ENCODE peak calls at places on chromosome 4, in five cellular contexts. One of them, this sample, is unnamed.

GRCh38 chr4:14399919-14400706 is 602.2 kb upstream of the CPEB2 start:
- DNase-seq in HCT116: no peak
- DNase-seq in astrocyte: no peak
- DNase-seq in IMR-90: no peak
- DNase-seq in colonic mucosa: no peak
- DNase-seq in this sample: peak; percentile 14

GRCh38 chr4:67568820-67569219 is 10.3 kb downstream of the STAP1 start:
- DNase-seq in HCT116: no peak
- DNase-seq in astrocyte: peak; percentile 44
- DNase-seq in IMR-90: peak; percentile 4
- DNase-seq in colonic mucosa: no peak
- DNase-seq in this sample: peak; percentile 49

GRCh38 chr4:169024762-169025161 is 14.7 kb upstream of the CBR4 start:
- DNase-seq in HCT116: peak; percentile 15
- DNase-seq in astrocyte: peak; percentile 18
- DNase-seq in IMR-90: peak; percentile 59
- DNase-seq in colonic mucosa: no peak
- DNase-seq in this sample: peak; percentile 34

GRCh38 chr4:17762705-17763104 is 18.7 kb downstream of the FAM184B start:
- DNase-seq in HCT116: no peak
- DNase-seq in astrocyte: peak; percentile 24
- DNase-seq in IMR-90: peak; percentile 58
- DNase-seq in colonic mucosa: no peak
- DNase-seq in this sample: peak; percentile 67

GRCh38 chr4:52545099-52546069 is 113.7 kb downstream of the USP46 start:
- DNase-seq in HCT116: peak; percentile 52
- DNase-seq in astrocyte: peak; percentile 22
- DNase-seq in IMR-90: peak; percentile 65
- DNase-seq in colonic mucosa: peak; percentile 75
- DNase-seq in this sample: peak; percentile 49

GRCh38 chr4:61064636-61065035 is 135.5 kb upstream of the ADGRL3 start:
- DNase-seq in HCT116: no peak
- DNase-seq in astrocyte: no peak
- DNase-seq in IMR-90: no peak
- DNase-seq in colonic mucosa: no peak
- DNase-seq in this sample: no peak

GRCh38 chr4:99722006-99722405 is 64.4 kb upstream of the C4orf54 start:
- DNase-seq in HCT116: no peak
- DNase-seq in astrocyte: no peak
- DNase-seq in IMR-90: no peak
- DNase-seq in colonic mucosa: no peak
- DNase-seq in this sample: peak; percentile 28

GRCh38 chr4:21888195-21888976 is 60.2 kb downstream of the KCNIP4 start:
- DNase-seq in HCT116: no peak
- DNase-seq in astrocyte: peak; percentile 96
- DNase-seq in IMR-90: peak; percentile 93
- DNase-seq in colonic mucosa: no peak
- DNase-seq in this sample: peak; percentile 92

GRCh38 chr4:157265281-157265680 is 44.8 kb downstream of the GRIA2 start:
- DNase-seq in HCT116: peak; percentile 16
- DNase-seq in astrocyte: peak; percentile 31
- DNase-seq in IMR-90: no peak
- DNase-seq in colonic mucosa: no peak
- DNase-seq in this sample: peak; percentile 52

GRCh38 chr4:17166954-17167353 is 268.5 kb upstream of the LDB2 start:
- DNase-seq in HCT116: no peak
- DNase-seq in astrocyte: peak; percentile 46
- DNase-seq in IMR-90: no peak
- DNase-seq in colonic mucosa: no peak
- DNase-seq in this sample: no peak

GRCh38 chr4:179372746-179373145 is 1930.5 kb upstream of the AGA start:
- DNase-seq in HCT116: no peak
- DNase-seq in astrocyte: no peak
- DNase-seq in IMR-90: no peak
- DNase-seq in colonic mucosa: no peak
- DNase-seq in this sample: no peak

GRCh38 chr4:54625391-54625790 is 32.4 kb upstream of the KIT start:
- DNase-seq in HCT116: no peak
- DNase-seq in astrocyte: no peak
- DNase-seq in IMR-90: no peak
- DNase-seq in colonic mucosa: no peak
- DNase-seq in this sample: no peak

GRCh38 chr4:32025840-32026459 is 1305.8 kb downstream of the PCDH7 start:
- DNase-seq in HCT116: peak; percentile 74
- DNase-seq in astrocyte: peak; percentile 45
- DNase-seq in IMR-90: no peak
- DNase-seq in colonic mucosa: peak; percentile 21
- DNase-seq in this sample: peak; percentile 56

GRCh38 chr4:112923514-112923913 is 125.9 kb upstream of the ANK2 start:
- DNase-seq in HCT116: no peak
- DNase-seq in astrocyte: no peak
- DNase-seq in IMR-90: no peak
- DNase-seq in colonic mucosa: no peak
- DNase-seq in this sample: no peak

GRCh38 chr4:3775011-3775410 is 8.8 kb downstream of the ADRA2C start:
- DNase-seq in HCT116: no peak
- DNase-seq in astrocyte: no peak
- DNase-seq in IMR-90: no peak
- DNase-seq in colonic mucosa: no peak
- DNase-seq in this sample: no peak

GRCh38 chr4:20251796-20252655 is at the start of gene SLIT2:
- DNase-seq in HCT116: peak; percentile 24
- DNase-seq in astrocyte: peak; percentile 56
- DNase-seq in IMR-90: peak; percentile 68
- DNase-seq in colonic mucosa: peak; percentile 80
- DNase-seq in this sample: peak; percentile 55

GRCh38 chr4:3429651-3430050 is 12.1 kb upstream of the HGFAC start:
- DNase-seq in HCT116: no peak
- DNase-seq in astrocyte: no peak
- DNase-seq in IMR-90: no peak
- DNase-seq in colonic mucosa: no peak
- DNase-seq in this sample: no peak

GRCh38 chr4:81631958-81632439 is 160.3 kb upstream of the RASGEF1B start:
- DNase-seq in HCT116: no peak
- DNase-seq in astrocyte: peak; percentile 82
- DNase-seq in IMR-90: peak; percentile 43
- DNase-seq in colonic mucosa: no peak
- DNase-seq in this sample: peak; percentile 99

GRCh38 chr4:79121875-79122358 is 182.7 kb upstream of the PAQR3 start:
- DNase-seq in HCT116: no peak
- DNase-seq in astrocyte: no peak
- DNase-seq in IMR-90: no peak
- DNase-seq in colonic mucosa: no peak
- DNase-seq in this sample: no peak

GRCh38 chr4:3041192-3042142 is 32.9 kb downstream of the HTT-AS start:
- DNase-seq in HCT116: no peak
- DNase-seq in astrocyte: peak; percentile 35
- DNase-seq in IMR-90: peak; percentile 48
- DNase-seq in colonic mucosa: peak; percentile 63
- DNase-seq in this sample: peak; percentile 65

GRCh38 chr4:40749717-40750460 is at the start of gene NSUN7:
- DNase-seq in HCT116: no peak
- DNase-seq in astrocyte: peak; percentile 46
- DNase-seq in IMR-90: no peak
- DNase-seq in colonic mucosa: peak; percentile 83
- DNase-seq in this sample: peak; percentile 5

GRCh38 chr4:169618286-169618685 is 2.1 kb upstream of the CLCN3 start:
- DNase-seq in HCT116: no peak
- DNase-seq in astrocyte: peak; percentile 74
- DNase-seq in IMR-90: peak; percentile 41
- DNase-seq in colonic mucosa: no peak
- DNase-seq in this sample: peak; percentile 17

GRCh38 chr4:67087897-67088296 is 457.4 kb downstream of the CENPC start:
- DNase-seq in HCT116: peak; percentile 1
- DNase-seq in astrocyte: no peak
- DNase-seq in IMR-90: no peak
- DNase-seq in colonic mucosa: peak; percentile 45
- DNase-seq in this sample: peak; percentile 22

GRCh38 chr4:160038560-160038959 is 935.7 kb downstream of the RAPGEF2 start:
- DNase-seq in HCT116: no peak
- DNase-seq in astrocyte: peak; percentile 3
- DNase-seq in IMR-90: no peak
- DNase-seq in colonic mucosa: no peak
- DNase-seq in this sample: peak; percentile 60

GRCh38 chr4:38069271-38069760 is 109.1 kb downstream of the PTTG2 start:
- DNase-seq in HCT116: no peak
- DNase-seq in astrocyte: peak; percentile 80
- DNase-seq in IMR-90: peak; percentile 89
- DNase-seq in colonic mucosa: peak; percentile 85
- DNase-seq in this sample: peak; percentile 81

GRCh38 chr4:82677327-82677726 is 115.5 kb upstream of the TMEM150C start:
- DNase-seq in HCT116: no peak
- DNase-seq in astrocyte: no peak
- DNase-seq in IMR-90: no peak
- DNase-seq in colonic mucosa: no peak
- DNase-seq in this sample: no peak

GRCh38 chr4:48300004-48300403 is 30.4 kb upstream of the TEC start:
- DNase-seq in HCT116: no peak
- DNase-seq in astrocyte: peak; percentile 53
- DNase-seq in IMR-90: peak; percentile 78
- DNase-seq in colonic mucosa: no peak
- DNase-seq in this sample: no peak

GRCh38 chr4:30630431-30630830 is 89.7 kb upstream of the PCDH7 start:
- DNase-seq in HCT116: no peak
- DNase-seq in astrocyte: no peak
- DNase-seq in IMR-90: no peak
- DNase-seq in colonic mucosa: no peak
- DNase-seq in this sample: no peak
- H3K9ac ChIP-seq in HCT116: no peak overlapping the region
- H3K9ac ChIP-seq in astrocyte: no peak overlapping the region
- H3K9ac ChIP-seq in IMR-90: no peak overlapping the region
- H3K9ac ChIP-seq in colonic mucosa: no peak overlapping the region
- H3K9ac ChIP-seq in this sample: no peak overlapping the region

DNA sequence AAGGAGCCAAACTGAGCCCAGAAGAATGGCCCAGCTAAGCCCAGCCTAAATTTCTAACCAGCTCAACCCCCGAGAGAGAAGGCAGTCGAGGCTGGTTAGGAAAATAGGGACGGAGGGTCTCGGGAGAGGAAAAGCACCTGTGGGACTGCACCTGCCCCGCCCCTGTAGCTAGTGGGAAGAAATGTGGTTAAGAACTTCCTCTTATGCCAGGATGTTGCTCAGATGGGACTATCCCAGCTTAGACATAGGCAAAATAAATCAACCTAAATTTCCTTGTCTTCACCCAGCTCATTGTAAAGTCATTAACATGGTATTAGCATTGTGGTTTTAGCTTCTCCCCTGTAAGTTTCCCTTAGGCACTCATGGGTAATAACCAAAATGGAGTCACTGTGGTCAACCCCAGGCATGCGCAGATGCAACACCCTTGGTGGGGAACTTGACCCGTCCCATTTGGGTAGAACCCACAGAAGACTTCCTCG is 86.8 kb downstream of the ZNF718 start:
- DNase-seq in HCT116: no peak
- DNase-seq in astrocyte: no peak
- DNase-seq in IMR-90: no peak
- DNase-seq in colonic mucosa: no peak
- DNase-seq in this sample: no peak
- H3K9me3 ChIP-seq in HCT116: peaks cover 13% of the 10 kb centered on the region
- H3K9me3 ChIP-seq in astrocyte: peaks cover 14% of the 10 kb centered on the region
- H3K9me3 ChIP-seq in IMR-90: peaks cover 41% of the 10 kb centered on the region
- H3K9me3 ChIP-seq in colonic mucosa: no peaks in the 10 kb centered on the region
- H3K9me3 ChIP-seq in this sample: peaks cover 28% of the 10 kb centered on the region

DNA sequence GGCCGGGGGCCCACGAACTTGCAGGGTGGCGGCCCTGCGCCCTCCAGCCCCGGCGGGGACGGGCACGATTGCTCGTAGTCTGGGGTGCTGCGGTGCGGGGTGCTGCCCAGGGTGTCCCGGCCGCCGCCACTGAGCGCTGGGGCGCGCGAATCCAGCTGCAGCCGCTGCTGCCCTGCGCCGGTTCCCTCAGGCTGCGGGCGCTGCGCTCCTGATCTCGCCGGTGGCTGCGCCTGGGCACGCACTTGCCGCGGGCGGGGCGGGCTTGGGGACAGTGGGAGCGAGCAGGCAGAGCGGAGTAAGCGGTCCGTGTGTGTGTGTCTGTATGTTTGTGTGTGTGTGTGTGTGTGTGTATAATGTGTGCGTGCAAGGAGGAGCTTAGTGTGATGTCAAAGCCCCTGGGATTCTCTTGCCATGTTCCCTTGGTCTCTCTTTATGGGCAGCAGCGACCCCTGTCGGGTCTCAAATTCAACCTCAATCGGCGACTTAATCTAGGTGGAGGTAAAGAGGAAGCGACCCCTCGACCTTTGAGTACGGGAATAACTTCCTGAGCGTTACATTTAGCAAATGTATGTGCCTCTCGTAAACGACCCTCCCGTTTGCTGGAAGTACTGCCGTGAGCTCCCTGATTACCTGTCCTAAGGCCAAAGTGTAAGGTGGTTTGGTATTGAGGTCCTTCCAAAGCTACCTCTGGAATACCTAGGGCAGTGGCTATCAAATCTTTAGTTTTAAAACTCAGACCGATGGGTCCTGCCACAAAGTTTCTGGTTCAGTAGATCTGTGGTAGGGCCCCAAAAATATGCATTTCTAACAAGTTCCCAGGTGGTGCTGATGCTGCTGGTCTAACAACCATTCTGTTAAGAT is at the start of gene RNF150:
- DNase-seq in HCT116: no peak
- DNase-seq in astrocyte: peak; percentile 92
- DNase-seq in IMR-90: peak; percentile 92
- DNase-seq in colonic mucosa: peak; percentile 66
- DNase-seq in this sample: peak; percentile 63
- H3K9ac ChIP-seq in HCT116: no peak within 1 kb of the TSS
- H3K9ac ChIP-seq in astrocyte: peak within 1 kb of the TSS; percentile 85
- H3K9ac ChIP-seq in IMR-90: peak within 1 kb of the TSS; percentile 70
- H3K9ac ChIP-seq in colonic mucosa: no peak within 1 kb of the TSS
- H3K9ac ChIP-seq in this sample: no peak within 1 kb of the TSS

GRCh38 chr4:110620352-110621327 is 2.2 kb downstream of the PITX2 start:
- DNase-seq in HCT116: no peak
- DNase-seq in astrocyte: peak; percentile 11
- DNase-seq in IMR-90: no peak
- DNase-seq in colonic mucosa: peak; percentile 62
- DNase-seq in this sample: no peak

GRCh38 chr4:110621839-110622751 is 782 bp downstream of the PITX2 start:
- DNase-seq in HCT116: no peak
- DNase-seq in astrocyte: no peak
- DNase-seq in IMR-90: no peak
- DNase-seq in colonic mucosa: no peak
- DNase-seq in this sample: no peak

GRCh38 chr4:110619401-110620247 is 3.3 kb downstream of the PITX2 start:
- DNase-seq in HCT116: no peak
- DNase-seq in astrocyte: no peak
- DNase-seq in IMR-90: no peak
- DNase-seq in colonic mucosa: no peak
- DNase-seq in this sample: no peak

GRCh38 chr4:110622841-110623709 is at the start of gene PITX2:
- DNase-seq in HCT116: peak; percentile 92
- DNase-seq in astrocyte: peak; percentile 65
- DNase-seq in IMR-90: peak; percentile 95
- DNase-seq in colonic mucosa: peak; percentile 96
- DNase-seq in this sample: peak; percentile 61

DNA sequence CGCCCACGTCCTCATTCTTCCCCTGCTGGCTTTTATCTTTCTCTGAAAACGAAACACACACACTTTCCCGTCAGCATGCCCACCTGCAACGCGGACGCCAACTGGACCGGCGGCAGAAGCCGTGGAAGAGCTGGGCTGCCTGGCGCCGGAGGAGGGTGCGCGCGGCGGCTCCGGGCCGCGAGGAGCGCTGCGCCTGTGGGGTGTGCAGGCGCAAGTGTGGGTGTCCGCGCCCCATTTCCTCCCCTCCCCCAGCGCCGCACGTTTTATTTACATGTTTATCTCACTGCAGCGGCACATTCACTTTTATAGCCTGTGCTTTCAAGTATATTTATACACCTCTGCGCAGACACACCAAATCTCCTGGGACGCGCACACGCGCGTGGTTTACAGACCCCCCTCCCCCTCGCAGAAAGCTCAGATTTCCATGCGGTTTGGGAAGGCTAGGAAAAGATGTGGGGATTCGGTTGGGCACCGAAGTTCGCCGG is 1.5 kb downstream of the PITX2 start:
- DNase-seq in HCT116: no peak
- DNase-seq in astrocyte: no peak
- DNase-seq in IMR-90: no peak
- DNase-seq in colonic mucosa: no peak
- DNase-seq in this sample: no peak
- H3K9me3 ChIP-seq in HCT116: no peaks in the 10 kb centered on the region
- H3K9me3 ChIP-seq in astrocyte: peaks cover 15% of the 10 kb centered on the region
- H3K9me3 ChIP-seq in IMR-90: peaks cover 16% of the 10 kb centered on the region
- H3K9me3 ChIP-seq in colonic mucosa: no peaks in the 10 kb centered on the region
- H3K9me3 ChIP-seq in this sample: peaks cover 12% of the 10 kb centered on the region